ENCODE peak calls at places on chromosomes 13 and 19, in ten cellular contexts. I, D, L, B, R, K, N, V, S and W are unnamed samples.

GRCh38 chr13:113002206-113002821 is 33.3 kb downstream of the MCF2L start:
- DNase-seq in B (no peak), N (peak), K (no peak), R (no peak), I (peak), S (no peak), L (no peak), D (no peak), V (no peak), W (no peak)

GRCh38 chr13:111396457-111396856 is 76.0 kb downstream of the TEX29 start:
- DNase-seq in K (no peak), D (no peak), V (no peak), N (no peak), I (no peak), B (no peak), R (no peak), L (no peak), S (no peak), W (no peak)

GRCh38 chr19:29445246-29445645 is 80.5 kb upstream of the VSTM2B start:
- DNase-seq in B (no peak), R (no peak), I (no peak), D (no peak), S (no peak), V (no peak), N (no peak), L (no peak), K (no peak), W (no peak)

GRCh38 chr19:40717880-40718773 is 1.2 kb downstream of the ITPKC start:
- DNase-seq in B (no peak), S (peak), K (peak), L (no peak), N (no peak), I (peak), D (no peak), V (no peak), R (peak), W (no peak)

GRCh38 chr19:13047374-13047773 is 52.1 kb downstream of the NFIX start:
- DNase-seq in L (no peak), I (no peak), B (no peak), D (no peak), R (no peak), K (no peak), N (no peak), S (no peak), V (no peak), W (no peak)

GRCh38 chr19:16327911-16328823 is 3.5 kb downstream of the KLF2 start:
- DNase-seq in B (no peak), S (peak), R (peak), I (no peak), L (peak), N (no peak), D (no peak), K (peak), V (no peak), W (no peak)

GRCh38 chr19:48338253-48338755 is 13.0 kb downstream of the EMP3 start:
- DNase-seq in V (no peak), I (no peak), K (no peak), D (no peak), R (no peak), B (no peak), S (no peak), L (no peak), N (no peak), W (no peak)

GRCh38 chr19:1608414-1609391 is 3.4 kb upstream of the UQCR11 start:
- DNase-seq in N (no peak), R (no peak), D (no peak), L (no peak), K (no peak), B (no peak), I (no peak), V (no peak), S (no peak), W (no peak)

GRCh38 chr19:11381535-11382369 is 2.4 kb downstream of the EPOR start:
- DNase-seq in R (peak), S (peak), N (peak), B (no peak), L (peak), K (peak), I (peak), D (peak), V (peak), W (peak)

GRCh38 chr19:3857449-3858003 is 11.3 kb downstream of the ZFR2 start:
- DNase-seq in L (no peak), V (no peak), S (no peak), I (peak), N (no peak), D (no peak), B (no peak), K (no peak), R (no peak), W (peak)

GRCh38 chr13:46181799-46182490 is at the start of gene LCP1:
- DNase-seq in S (no peak), K (no peak), N (no peak), D (peak), R (no peak), V (no peak), L (no peak), I (no peak), B (no peak), W (no peak)

GRCh38 chr13:102236830-102237621 is 164.8 kb downstream of the FGF14 start:
- DNase-seq in I (no peak), N (no peak), V (no peak), D (no peak), B (no peak), R (no peak), S (no peak), L (no peak), K (no peak), W (no peak)

GRCh38 chr13:101018720-101019119 is 344.1 kb upstream of the TMTC4 start:
- DNase-seq in L (no peak), N (no peak), B (no peak), V (no peak), K (peak), S (no peak), D (no peak), R (no peak), I (no peak), W (no peak)

GRCh38 chr19:41367848-41368301 is 3.9 kb upstream of the B9D2 start:
- DNase-seq in R (peak), V (no peak), B (peak), L (no peak), D (no peak), K (peak), N (no peak), I (no peak), S (no peak), W (no peak)

GRCh38 chr19:32063601-32064000 is 281.8 kb upstream of the ZNF507 start:
- DNase-seq in L (no peak), K (no peak), B (no peak), V (no peak), N (no peak), D (no peak), I (no peak), S (no peak), R (no peak), W (no peak)

GRCh38 chr13:25916119-25916518 is 135.7 kb downstream of the SHISA2 start:
- DNase-seq in B (no peak), S (no peak), N (no peak), R (no peak), I (no peak), V (no peak), D (no peak), L (no peak), K (no peak), W (no peak)

GRCh38 chr13:59464926-59465325 is 698.8 kb downstream of the DIAPH3 start:
- DNase-seq in R (no peak), K (no peak), N (no peak), I (no peak), B (no peak), D (no peak), V (no peak), L (no peak), S (no peak), W (no peak)

GRCh38 chr19:3358919-3359849 is 7.2 kb upstream of the NFIC start:
- DNase-seq in N (no peak), B (no peak), L (peak), S (peak), R (no peak), I (peak), K (no peak), V (no peak), D (no peak), W (no peak)

GRCh38 chr13:100436099-100436498 is 152.5 kb downstream of the GGACT start:
- DNase-seq in K (no peak), N (no peak), V (no peak), I (no peak), D (no peak), S (no peak), R (no peak), B (no peak), L (peak), W (no peak)

GRCh38 chr13:39578821-39579291 is 24.1 kb downstream of the LHFPL6 start:
- DNase-seq in L (no peak), V (no peak), I (no peak), N (no peak), D (no peak), R (no peak), B (no peak), K (no peak), S (no peak), W (no peak)

GRCh38 chr13:89457977-89458376 is 1786.8 kb downstream of the SLITRK5 start:
- DNase-seq in L (no peak), V (no peak), R (peak), K (peak), B (no peak), I (peak), S (no peak), D (no peak), N (no peak), W (no peak)

GRCh38 chr13:87671824-87672603 is 843 bp downstream of the SLITRK5 start:
- DNase-seq in N (peak), K (no peak), S (no peak), I (no peak), L (no peak), V (no peak), D (no peak), B (no peak), R (no peak), W (no peak)

GRCh38 chr19:32041681-32042292 is 303.6 kb upstream of the ZNF507 start:
- DNase-seq in K (peak), L (peak), N (peak), D (no peak), V (no peak), I (peak), R (no peak), B (no peak), S (peak), W (peak)

GRCh38 chr13:79287994-79288795 is 117.9 kb downstream of the RBM26 start:
- DNase-seq in L (no peak), V (no peak), D (no peak), I (no peak), N (no peak), B (no peak), S (no peak), K (no peak), R (no peak), W (no peak)

GRCh38 chr13:20924758-20925394 is 22.3 kb upstream of the XPO4 start:
- DNase-seq in B (peak), K (peak), V (peak), I (peak), D (peak), S (peak), R (peak), L (peak), N (peak), W (peak)

GRCh38 chr19:10007811-10008211 is 2.5 kb downstream of the COL5A3 start:
- DNase-seq in D (no peak), I (no peak), L (peak), R (no peak), V (no peak), B (no peak), S (no peak), N (no peak), K (peak), W (no peak)

GRCh38 chr13:37685206-37685605 is 86.6 kb upstream of the POSTN start:
- DNase-seq in I (no peak), S (no peak), K (no peak), R (peak), D (no peak), N (no peak), V (no peak), B (no peak), L (no peak), W (no peak)

GRCh38 chr19:17243340-17243853 is 2.3 kb downstream of the NR2F6 start:
- DNase-seq in V (no peak), S (no peak), R (no peak), L (no peak), D (no peak), K (no peak), B (no peak), I (no peak), N (no peak), W (no peak)

GRCh38 chr19:42274065-42274682 is 5.1 kb downstream of the CIC start:
- DNase-seq in V (no peak), B (no peak), I (no peak), N (no peak), R (no peak), D (no peak), K (no peak), L (no peak), S (peak), W (no peak)

GRCh38 chr19:1360818-1361461 is 22.8 kb upstream of the NDUFS7 start:
- DNase-seq in I (no peak), V (no peak), K (peak), S (peak), L (peak), R (peak), N (no peak), B (peak), D (no peak), W (no peak)

GRCh38 chr13:100794575-100794974 is 120.0 kb upstream of the TMTC4 start:
- DNase-seq in S (no peak), K (no peak), V (no peak), N (no peak), I (no peak), B (no peak), L (no peak), R (no peak), D (no peak), W (no peak)

DNA sequence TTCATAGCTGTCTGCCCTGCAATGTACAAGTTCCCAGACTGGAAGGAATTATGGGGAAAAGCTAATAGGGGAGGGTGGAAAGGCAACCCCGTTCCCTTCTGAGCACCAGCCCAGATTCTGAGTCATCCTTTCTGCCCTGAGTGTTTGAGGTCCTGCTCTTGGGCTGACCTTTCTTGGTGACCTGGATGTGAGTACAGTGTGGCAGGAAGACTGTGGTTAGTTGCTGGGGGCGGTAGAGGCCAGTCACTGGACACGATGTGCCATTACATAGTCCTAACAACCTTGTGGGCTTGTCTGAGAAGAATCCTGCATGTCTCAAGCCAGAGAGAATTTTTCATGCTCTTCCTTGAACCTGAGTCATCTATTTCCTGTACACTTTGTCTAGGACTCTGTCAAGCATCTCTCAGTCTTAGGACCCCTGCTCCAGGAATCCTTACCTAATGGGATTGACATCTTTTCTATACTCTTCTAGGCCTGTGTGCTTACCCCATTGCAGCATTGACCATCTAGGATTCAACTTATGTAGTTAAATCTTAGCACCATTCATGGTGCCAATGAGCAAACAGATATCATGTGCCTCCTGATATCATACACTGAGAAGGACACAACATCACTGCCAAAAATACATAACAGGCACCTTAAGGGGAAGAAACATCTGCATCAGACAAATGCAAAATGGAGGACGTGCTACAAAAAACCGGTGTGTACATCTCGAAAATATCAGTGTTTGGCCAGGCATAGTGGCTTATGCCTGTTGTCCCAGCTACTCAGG is 8.1 kb upstream of the ANGPTL4 start:
- DNase-seq in B (peak), R (peak), D (no peak), I (no peak), N (no peak), L (peak), K (peak), V (peak), S (no peak), W (no peak)
- TF ChIP-seq CTCF in B (no peak), R (no peak), D (no peak), I (no peak), N (no peak), L (no peak), K (no peak), V (no peak), S (no peak), W (no peak)

DNA sequence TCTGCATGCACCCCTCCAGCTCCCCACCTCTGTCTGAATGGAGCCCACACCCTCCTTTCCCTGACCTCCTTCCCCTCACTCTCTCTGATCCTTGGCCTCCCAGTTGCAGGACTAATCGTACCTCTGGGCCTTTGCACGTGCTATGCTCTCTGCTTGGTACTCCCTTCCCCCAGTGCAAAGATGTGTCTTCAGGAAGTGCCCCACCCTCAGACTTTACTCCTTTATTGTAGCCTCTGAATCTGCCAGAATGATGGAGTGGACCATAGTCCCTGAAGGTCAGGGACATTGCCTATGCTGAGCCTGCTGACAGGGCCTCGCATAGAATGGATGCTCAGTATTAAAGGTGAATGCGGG is 1.3 kb upstream of the JUND start:
- DNase-seq in D (no peak), S (no peak), L (no peak), N (no peak), I (no peak), B (no peak), V (no peak), K (no peak), R (no peak), W (no peak)
- H3K4me3 ChIP-seq in D (peak), S (peak), L (no peak), N (peak), I (peak), B (peak), V (peak), K (no peak), R (no peak), W (peak)

GRCh38 chr13:29266261-29266660 is 329.2 kb downstream of the SLC7A1 start:
- DNase-seq in K (no peak), L (no peak), B (no peak), N (no peak), S (no peak), I (no peak), R (no peak), D (no peak), V (no peak), W (no peak)
- TF ChIP-seq CTCF in K (no peak), L (no peak), B (no peak), N (peak), S (no peak), I (no peak), R (no peak), D (no peak), V (no peak), W (peak)

DNA sequence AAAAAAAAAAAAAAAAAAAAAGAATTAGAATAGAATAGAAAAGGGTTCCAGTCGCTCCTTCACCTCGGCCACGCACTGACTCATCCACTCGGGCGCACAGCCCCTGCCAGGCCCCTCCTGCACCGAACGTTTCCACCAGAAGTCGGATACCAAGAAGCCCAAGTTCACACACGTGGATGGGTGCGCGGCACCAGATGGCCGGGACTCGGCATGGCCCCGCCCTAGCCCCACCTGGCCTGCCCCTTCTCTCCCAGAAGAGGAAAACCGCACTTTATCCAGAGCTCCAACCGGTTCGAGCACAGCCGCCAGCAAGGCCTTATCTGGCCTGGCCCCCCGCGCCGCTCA is 5.9 kb downstream of the PRR36 start:
- DNase-seq in V (no peak), S (peak), D (no peak), L (no peak), N (no peak), K (no peak), R (no peak), B (no peak), I (no peak), W (no peak)
- H3K4me3 ChIP-seq in V (peak), S (no peak), D (peak), L (peak), N (peak), K (no peak), R (no peak), B (no peak), I (peak), W (no peak)

GRCh38 chr19:33998739-33999345 is 173.5 kb upstream of the LSM14A start:
- DNase-seq in N (no peak), V (no peak), S (no peak), I (no peak), D (no peak), R (peak), B (no peak), K (peak), L (no peak), W (no peak)

GRCh38 chr19:33998302-33998701 is 174.0 kb upstream of the LSM14A start:
- DNase-seq in I (no peak), L (no peak), K (no peak), S (no peak), B (no peak), N (no peak), V (no peak), R (peak), D (no peak), W (no peak)

DNA sequence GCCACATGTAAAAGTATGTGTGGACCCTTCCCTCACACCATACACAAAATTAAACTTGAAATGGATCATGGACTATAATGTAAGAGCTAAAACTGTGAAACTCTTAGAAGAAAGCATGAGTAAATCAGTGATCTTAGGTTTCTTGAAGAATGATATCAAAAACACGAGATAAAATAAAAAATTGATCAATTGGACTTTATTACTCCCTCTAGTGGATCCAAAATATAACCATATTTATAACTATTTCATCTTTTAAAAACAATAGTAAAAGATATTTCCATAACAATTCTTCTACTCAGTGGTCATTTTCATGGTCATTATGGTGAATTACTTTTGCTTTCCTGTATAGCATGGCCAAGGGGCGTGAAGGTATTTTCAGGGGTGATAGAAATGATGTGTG is 174.6 kb upstream of the LSM14A start:
- DNase-seq in N (no peak), V (no peak), I (no peak), B (no peak), S (no peak), K (peak), D (no peak), L (no peak), R (peak), W (no peak)
- TF ChIP-seq CTCF in N (no peak), V (peak), I (peak), B (peak), S (no peak), K (no peak), D (no peak), L (no peak), R (no peak), W (peak)

GRCh38 chr19:14366529-14366928 is 14.7 kb upstream of the ADGRE5 start:
- DNase-seq in R (peak), L (peak), I (peak), B (no peak), D (peak), V (peak), S (no peak), N (peak), K (peak), W (peak)
- H3K4me3 ChIP-seq in R (no peak), L (no peak), I (no peak), B (no peak), D (no peak), V (no peak), S (no peak), N (no peak), K (no peak), W (no peak)